ENCODE peak calls at places on chromosomes 1 and 21, in seven cellular contexts. W, C, K, Z, I, J and Q are unnamed samples.

GRCh38 chr1:112507896-112508241 is 896 bp upstream of the WNT2B start:
- DNase-seq in J (no peak), W (no peak), K (no peak), Z (no peak), I (peak; percentile 54), C (peak; percentile 57), Q (peak; percentile 47)

GRCh38 chr1:19512545-19512944 is 27.2 kb upstream of the CAPZB start:
- DNase-seq in C (no peak), Z (no peak), I (no peak), W (no peak), J (no peak), K (no peak), Q (no peak)

GRCh38 chr1:57206038-57206437 is 217.8 kb downstream of the DAB1 start:
- DNase-seq in I (no peak), W (no peak), C (no peak), J (no peak), Z (no peak), K (no peak), Q (no peak)

GRCh38 chr1:98028800-98029199 is 108.0 kb upstream of the DPYD start:
- DNase-seq in K (no peak), I (no peak), Z (no peak), W (no peak), J (no peak), C (no peak), Q (no peak)

GRCh38 chr1:38235705-38236104 is 189.1 kb upstream of the POU3F1 start:
- DNase-seq in Z (no peak), I (no peak), W (no peak), J (no peak), K (no peak), C (no peak), Q (no peak)

GRCh38 chr1:30191154-30191702 is 532.2 kb downstream of the MATN1 start:
- DNase-seq in J (peak; percentile 69), W (no peak), C (no peak), I (no peak), K (no peak), Z (no peak), Q (peak; percentile 22)

GRCh38 chr1:29601021-29601420 is 364.7 kb downstream of the PTPRU start:
- DNase-seq in K (peak; percentile 19), I (no peak), W (no peak), J (no peak), Z (no peak), C (no peak), Q (no peak)

GRCh38 chr1:41333146-41333784 is 28.0 kb upstream of the FOXO6 start:
- DNase-seq in Z (no peak), W (no peak), K (peak; percentile 21), I (no peak), J (no peak), C (no peak), Q (no peak)

GRCh38 chr21:14120091-14120734 is 90.5 kb downstream of the LIPI start:
- DNase-seq in Z (peak; percentile 66), C (peak; percentile 72), J (no peak), W (no peak), K (no peak), I (peak; percentile 42), Q (peak; percentile 25)

GRCh38 chr1:60055336-60055735 is 18.2 kb downstream of the C1orf87 start:
- DNase-seq in J (no peak), K (no peak), I (no peak), W (no peak), Z (no peak), C (no peak), Q (no peak)

GRCh38 chr1:153535664-153536585 is at the start of gene S100A6:
- DNase-seq in I (peak; percentile 55), W (peak; percentile 90), Z (no peak), K (peak; percentile 96), C (peak; percentile 94), J (peak; percentile 89), Q (no peak)

GRCh38 chr1:97999320-97999719 is 78.5 kb upstream of the DPYD start:
- DNase-seq in K (no peak), C (no peak), I (no peak), W (no peak), J (no peak), Z (no peak), Q (no peak)

GRCh38 chr1:198577444-198577843 is 37.0 kb upstream of the ATP6V1G3 start:
- DNase-seq in K (no peak), W (no peak), I (no peak), Z (no peak), J (no peak), C (no peak), Q (no peak)

GRCh38 chr1:157595356-157595755 is 2.5 kb downstream of the FCRL4 start:
- DNase-seq in I (peak; percentile 63), C (no peak), K (no peak), J (no peak), W (no peak), Z (no peak), Q (no peak)

GRCh38 chr1:222095606-222096475 is 354.0 kb upstream of the DUSP10 start:
- DNase-seq in Z (peak; percentile 44), K (no peak), I (peak; percentile 65), J (no peak), W (no peak), C (peak; percentile 49), Q (peak; percentile 40)

GRCh38 chr1:247472035-247472434 is 14.1 kb upstream of the OR2B11 start:
- DNase-seq in J (no peak), K (no peak), Z (no peak), C (no peak), I (no peak), W (no peak), Q (no peak)

GRCh38 chr1:66271904-66272254 is 262.1 kb upstream of the SGIP1 start:
- DNase-seq in K (peak; percentile 80), C (peak; percentile 65), W (no peak), J (peak; percentile 78), Z (no peak), I (no peak), Q (no peak)

GRCh38 chr1:110033421-110033820 is 1.0 kb upstream of the STRIP1 start:
- DNase-seq in I (no peak), Z (no peak), C (no peak), J (no peak), K (no peak), W (no peak), Q (no peak)

GRCh38 chr1:44037154-44037553 is 5.9 kb upstream of the SLC6A9 start:
- DNase-seq in C (no peak), Z (no peak), W (no peak), J (no peak), K (no peak), I (no peak), Q (peak; percentile 53)

GRCh38 chr1:21077085-21077484 is 99.6 kb downstream of the EIF4G3 start:
- DNase-seq in Z (no peak), K (no peak), I (no peak), W (no peak), J (peak; percentile 35), C (no peak), Q (no peak)

GRCh38 chr21:28743723-28744122 is 249.0 kb downstream of the LTN1 start:
- DNase-seq in J (no peak), W (no peak), K (no peak), C (no peak), Z (no peak), I (no peak), Q (no peak)

GRCh38 chr21:28738882-28739281 is 253.8 kb downstream of the LTN1 start:
- DNase-seq in Z (no peak), J (no peak), W (no peak), C (no peak), K (no peak), I (no peak), Q (no peak)

GRCh38 chr21:28745131-28746055 is 247.3 kb downstream of the LTN1 start:
- DNase-seq in W (peak; percentile 63), J (peak; percentile 73), I (peak; percentile 54), K (peak; percentile 80), Z (peak; percentile 74), C (peak; percentile 67), Q (peak; percentile 77)

GRCh38 chr21:28746166-28746565 is 246.5 kb downstream of the LTN1 start:
- DNase-seq in C (no peak), J (no peak), W (no peak), Z (no peak), K (no peak), I (no peak), Q (no peak)

DNA sequence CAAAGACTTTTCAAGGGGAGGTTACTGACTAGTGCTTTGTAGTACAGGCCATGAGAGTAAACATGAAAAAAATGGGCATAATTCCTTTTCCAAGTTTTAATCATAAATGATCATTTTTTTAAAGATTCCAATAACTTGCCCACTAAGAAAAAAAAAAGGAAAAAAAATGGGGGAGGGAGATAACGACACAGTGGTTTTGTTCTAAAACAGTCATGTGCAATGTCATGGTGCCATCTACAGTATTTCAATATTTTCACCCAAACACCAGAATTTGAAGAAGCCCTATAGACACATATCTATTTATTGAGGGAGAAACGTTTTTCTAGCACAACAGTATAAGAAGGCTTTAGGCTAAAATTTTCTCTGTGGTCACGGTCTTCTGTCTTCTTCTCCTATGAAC is 250.2 kb downstream of the LTN1 start:
- DNase-seq in W (no peak), Z (no peak), I (no peak), C (no peak), J (no peak), K (no peak), Q (no peak)
- TF ChIP-seq CTCF in W (no peak), Z (no peak), I (no peak), C (no peak), J (peak; percentile 33), K (no peak), Q (no peak)

DNA sequence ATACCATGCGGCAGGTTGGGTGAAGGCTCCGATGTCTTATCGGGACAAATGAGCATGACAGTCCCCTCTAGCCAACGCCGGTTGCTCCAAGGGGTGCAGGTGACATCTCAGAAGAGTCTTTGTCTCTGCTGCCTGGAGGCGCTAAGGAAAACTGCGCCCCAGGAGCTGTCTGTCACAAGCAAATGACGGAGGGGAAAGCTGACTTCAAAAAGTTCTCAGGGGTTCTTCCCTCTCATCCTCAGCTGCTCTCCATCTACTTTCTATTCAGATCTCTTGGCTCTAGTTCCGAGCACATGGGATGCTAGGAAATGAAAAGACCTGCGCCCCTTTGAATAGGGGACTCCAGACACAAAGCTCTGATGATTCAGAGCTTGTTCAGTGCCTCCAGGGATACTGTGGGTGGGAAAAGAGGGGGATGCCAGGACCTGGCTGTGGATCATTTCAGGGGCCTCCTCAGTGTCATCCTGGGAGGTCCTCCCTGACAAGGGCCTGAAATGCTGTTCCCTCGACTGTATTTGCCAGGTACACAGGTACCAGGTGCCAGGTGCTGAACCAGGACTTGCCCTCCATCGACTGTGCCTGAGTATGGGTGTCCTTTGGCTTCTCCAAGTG is 869 bp upstream of the KIAA0040 start:
- DNase-seq in I (no peak), J (peak; percentile 59), K (no peak), W (no peak), C (peak; percentile 36), Z (no peak), Q (no peak)
- TF ChIP-seq CTCF in I (no peak), J (no peak), K (no peak), W (no peak), C (no peak), Z (no peak), Q (no peak)

DNA sequence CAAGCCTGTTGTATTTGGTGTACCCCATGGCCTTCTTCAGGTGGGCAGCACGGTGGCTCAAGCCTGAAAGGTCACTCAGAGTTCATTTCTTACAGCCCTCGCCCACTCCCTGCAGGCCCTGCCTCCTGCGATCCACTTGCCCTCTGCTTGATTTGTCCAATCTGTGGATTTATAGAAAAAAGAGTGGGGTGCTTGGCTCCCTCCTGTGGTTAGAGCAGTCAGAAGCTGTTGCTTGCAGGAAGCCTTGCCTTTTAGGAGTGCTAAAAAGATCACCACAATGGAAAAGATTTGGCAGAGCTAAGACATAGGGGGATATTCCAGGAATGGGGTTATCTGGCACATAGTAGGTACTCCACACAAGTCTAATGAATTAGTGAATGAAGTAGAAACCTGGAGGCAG is 108.0 kb upstream of the TRABD2B start:
- DNase-seq in I (no peak), C (no peak), K (no peak), W (no peak), Z (no peak), J (no peak), Q (no peak)
- TF ChIP-seq CTCF in I (no peak), C (no peak), K (no peak), W (no peak), Z (no peak), J (no peak), Q (peak; percentile 26)

GRCh38 chr21:45406801-45407628 is 2.0 kb downstream of the COL18A1 start:
- DNase-seq in K (no peak), J (peak; percentile 36), Z (peak; percentile 41), C (peak; percentile 25), I (no peak), W (no peak), Q (peak; percentile 54)
- TF ChIP-seq CTCF in K (no peak), J (no peak), Z (no peak), C (no peak), I (no peak), W (no peak), Q (no peak)